ENCODE peak calls at places on chromosomes 4 and X, in six cellular contexts. W is EH, B is cardiac fibroblast, V is adipocyte, G is Right ventricle myocardium superior, J is NCI-H1092. S is an unnamed sample.

GRCh38 chr4:78480286-78480685 is 71.3 kb upstream of the ANXA3 start:
- DNase-seq in J (no peak), W (peak; percentile 18), G (no peak), V (no peak), B (peak; percentile 29), S (no peak)

GRCh38 chr4:52638717-52639116 is 20.4 kb downstream of the USP46 start:
- DNase-seq in J (no peak), W (no peak), V (no peak), B (no peak), G (no peak), S (no peak)

GRCh38 chr4:130077275-130077674 is 981.3 kb downstream of the C4orf33 start:
- DNase-seq in J (no peak), W (peak; percentile 13), B (no peak), G (no peak), V (peak; percentile 84), S (peak; percentile 28)

GRCh38 chr4:146488495-146489174 is 33.1 kb downstream of the SLC10A7 start:
- DNase-seq in J (no peak), V (no peak), G (no peak), W (peak; percentile 22), B (peak; percentile 78), S (peak; percentile 35)

GRCh38 chrX:122046815-122047214 is 999.4 kb downstream of the GLUD2 start:
- DNase-seq in B (no peak), W (peak; percentile 38), J (no peak), V (no peak), G (no peak), S (no peak)

GRCh38 chr4:42395595-42395994 is 1.7 kb upstream of the SHISA3 start:
- DNase-seq in J (no peak), V (no peak), W (no peak), G (no peak), B (no peak), S (no peak)

GRCh38 chr4:61380865-61381264 is 180.7 kb downstream of the ADGRL3 start:
- DNase-seq in W (no peak), B (no peak), J (peak; percentile 71), G (no peak), V (no peak), S (no peak)

GRCh38 chr4:183504930-183505555 is at the start of gene ING2:
- DNase-seq in J (peak; percentile 67), G (no peak), V (peak; percentile 92), W (peak; percentile 80), B (no peak), S (peak; percentile 71)

GRCh38 chr4:186227221-186227620 is at the start of gene KLKB1:
- DNase-seq in G (no peak), W (no peak), J (peak; percentile 3), V (peak; percentile 7), B (peak; percentile 40), S (peak; percentile 3)

GRCh38 chrX:33053001-33053400 is 158.3 kb downstream of the DMD start:
- DNase-seq in G (no peak), W (no peak), V (no peak), B (no peak), J (no peak), S (no peak)

GRCh38 chr4:82524570-82525152 is 37.1 kb downstream of the TMEM150C start:
- DNase-seq in W (no peak), B (no peak), J (no peak), G (no peak), V (peak; percentile 21), S (no peak)

GRCh38 chrX:76517544-76517943 is 90.0 kb downstream of the MAGEE1 start:
- DNase-seq in V (no peak), J (no peak), G (no peak), B (no peak), W (no peak), S (no peak)

GRCh38 chr4:172707622-172708021 is 461.0 kb upstream of the GALNT7 start:
- DNase-seq in W (no peak), J (no peak), B (no peak), G (no peak), V (no peak), S (no peak)

GRCh38 chr4:88737304-88738015 is 39.8 kb upstream of the NAP1L5 start:
- DNase-seq in G (no peak), J (no peak), W (no peak), V (no peak), B (no peak), S (no peak)

GRCh38 chr4:53026233-53026632 is 164.1 kb downstream of the RASL11B start:
- DNase-seq in V (no peak), B (no peak), W (no peak), G (no peak), J (no peak), S (no peak)

GRCh38 chr4:69859140-69859539 is 805 bp downstream of the SULT1E1 start:
- DNase-seq in V (no peak), J (no peak), W (no peak), G (no peak), B (no peak), S (no peak)

GRCh38 chr4:95238554-95238953 is 310.2 kb downstream of the UNC5C start:
- DNase-seq in W (no peak), B (no peak), J (no peak), G (no peak), V (no peak), S (no peak)

GRCh38 chr4:140738111-140738510 is 18.1 kb downstream of the TBC1D9 start:
- DNase-seq in B (no peak), W (no peak), G (no peak), V (no peak), J (no peak), S (no peak)

GRCh38 chrX:47579537-47579936 is 2.7 kb upstream of the TIMP1 start:
- DNase-seq in B (peak; percentile 70), W (peak; percentile 72), G (no peak), V (peak; percentile 47), J (no peak), S (peak; percentile 48)

GRCh38 chrX:107683931-107684330 is 55.6 kb downstream of the PRPS1 start:
- DNase-seq in W (no peak), B (no peak), G (no peak), J (no peak), V (no peak), S (no peak)

GRCh38 chr4:24973471-24974251 is 57.1 kb downstream of the LGI2 start:
- DNase-seq in J (peak; percentile 68), V (peak; percentile 47), G (peak; percentile 80), B (peak; percentile 22), W (peak; percentile 77), S (peak; percentile 67)